ENCODE peak calls at places on chromosomes 5 and 9, in seven cellular contexts. N is fibroblast of lung, O is cardiac fibroblast, M is A549, C is upper lobe of right lung, R is neural crest cell, V is AG09309. Z is an unnamed sample.

GRCh38 chr5:122999947-123000563 is 36.5 kb downstream of the PPIC start:
- DNase-seq in O (peak), R (peak), V (no peak), M (peak), N (peak), C (peak), Z (peak)

GRCh38 chr5:1883120-1883924 is 597 bp upstream of the IRX4 start:
- DNase-seq in O (no peak), R (no peak), N (no peak), V (no peak), C (no peak), M (peak), Z (peak)

GRCh38 chr9:120851386-120851922 is 8.7 kb upstream of the PSMD5 start:
- DNase-seq in O (no peak), V (no peak), N (no peak), R (no peak), M (no peak), C (no peak), Z (no peak)

GRCh38 chr9:27125030-27125429 is 16.0 kb downstream of the TEK start:
- DNase-seq in O (peak), V (peak), R (no peak), N (peak), C (no peak), M (peak), Z (no peak)

GRCh38 chr5:99037668-99038067 is 108.9 kb upstream of the CHD1 start:
- DNase-seq in M (no peak), V (no peak), O (no peak), N (no peak), R (no peak), C (no peak), Z (no peak)

GRCh38 chr5:10532421-10532820 is 31.4 kb upstream of the ANKRD33B start:
- DNase-seq in M (no peak), C (peak), R (no peak), O (no peak), V (no peak), N (no peak), Z (no peak)

GRCh38 chr5:65809817-65810531 is 88.0 kb downstream of the NLN start:
- DNase-seq in V (no peak), R (no peak), N (peak), M (no peak), C (no peak), O (peak), Z (no peak)

GRCh38 chr5:55308254-55308836 is 556 bp downstream of the MTREX start:
- DNase-seq in O (peak), V (no peak), N (peak), M (peak), R (no peak), C (no peak), Z (peak)

GRCh38 chr5:157459715-157460599 is at the start of gene NIPAL4:
- DNase-seq in N (no peak), V (no peak), C (no peak), O (no peak), M (peak), R (no peak), Z (peak)

GRCh38 chr5:158648631-158649030 is 451.1 kb downstream of the EBF1 start:
- DNase-seq in R (no peak), O (no peak), M (no peak), N (peak), C (no peak), V (no peak), Z (no peak)

GRCh38 chr9:132794730-132795380 is 83.2 kb downstream of the AK8 start:
- DNase-seq in C (no peak), O (no peak), M (no peak), R (no peak), N (no peak), V (no peak), Z (no peak)

GRCh38 chr5:10434392-10434791 is 7.3 kb upstream of the ROPN1L start:
- DNase-seq in M (no peak), R (no peak), O (no peak), N (peak), C (no peak), V (no peak), Z (no peak)

GRCh38 chr5:146369691-146370090 is 31.1 kb downstream of the POU4F3 start:
- DNase-seq in V (peak), R (no peak), C (no peak), O (peak), M (no peak), N (peak), Z (no peak)

GRCh38 chr5:171295299-171295698 is 13.7 kb upstream of the TLX3 start:
- DNase-seq in M (no peak), R (no peak), C (no peak), V (no peak), N (peak), O (peak), Z (no peak)

GRCh38 chr9:121450241-121450640 is 49.4 kb downstream of the GGTA1 start:
- DNase-seq in V (no peak), N (no peak), M (no peak), C (no peak), O (no peak), R (no peak), Z (no peak)

GRCh38 chr5:35166043-35166442 is 64.2 kb downstream of the PRLR start:
- DNase-seq in O (no peak), M (no peak), V (no peak), C (no peak), N (no peak), R (no peak), Z (no peak)

GRCh38 chr5:93622240-93622885 is 39.3 kb downstream of the NR2F1 start:
- DNase-seq in N (peak), R (no peak), O (peak), M (no peak), V (peak), C (no peak), Z (no peak)

GRCh38 chr9:92807757-92808725 is 43.4 kb upstream of the BICD2 start:
- DNase-seq in N (no peak), V (no peak), R (no peak), M (no peak), O (no peak), C (no peak), Z (no peak)

GRCh38 chr5:64944868-64945267 is 176.1 kb downstream of the CWC27 start:
- DNase-seq in V (no peak), C (no peak), R (no peak), O (no peak), N (no peak), M (no peak), Z (no peak)

GRCh38 chr5:66821626-66822429 is 225.6 kb downstream of the MAST4 start:
- DNase-seq in V (no peak), R (no peak), O (peak), N (no peak), M (no peak), C (no peak), Z (no peak)

GRCh38 chr9:135670721-135671590 is 7.8 kb downstream of the LCN9 start:
- DNase-seq in R (no peak), V (no peak), O (no peak), C (peak), N (no peak), M (no peak), Z (no peak)

GRCh38 chr5:91397791-91398190 is 14.7 kb upstream of the ARRDC3 start:
- DNase-seq in O (no peak), V (no peak), R (no peak), N (no peak), M (no peak), C (no peak), Z (no peak)

GRCh38 chr5:121055586-121055985 is 591.5 kb downstream of the PRR16 start:
- DNase-seq in M (no peak), C (no peak), O (no peak), V (no peak), R (no peak), N (no peak), Z (no peak)

GRCh38 chr5:95784514-95785302 is 37.8 kb downstream of the GLRX start:
- DNase-seq in C (no peak), R (no peak), M (no peak), V (no peak), N (no peak), O (no peak), Z (no peak)

GRCh38 chr5:27221410-27221809 is 183.0 kb upstream of the CDH9 start:
- DNase-seq in V (no peak), C (no peak), O (no peak), R (no peak), M (no peak), N (no peak), Z (no peak)

GRCh38 chr9:121725008-121725795 is 73.8 kb downstream of the DAB2IP start:
- DNase-seq in V (peak), N (peak), C (peak), R (no peak), M (no peak), O (peak), Z (no peak)

GRCh38 chr9:129570450-129571297 is 50.2 kb downstream of the C9orf50 start:
- DNase-seq in O (peak), V (peak), R (no peak), N (peak), C (no peak), M (peak), Z (no peak)

GRCh38 chr5:126971455-126972019 is 58.8 kb downstream of the MARCHF3 start:
- DNase-seq in C (no peak), N (no peak), V (no peak), M (no peak), O (peak), R (no peak), Z (no peak)

GRCh38 chr9:123589666-123590239 is 233.8 kb downstream of the CRB2 start:
- DNase-seq in O (no peak), R (no peak), N (no peak), V (no peak), M (no peak), C (no peak), Z (no peak)

GRCh38 chr9:124077915-124078572 is 66.5 kb downstream of the LHX2 start:
- DNase-seq in R (no peak), M (no peak), O (peak), N (peak), V (no peak), C (no peak), Z (no peak)

DNA sequence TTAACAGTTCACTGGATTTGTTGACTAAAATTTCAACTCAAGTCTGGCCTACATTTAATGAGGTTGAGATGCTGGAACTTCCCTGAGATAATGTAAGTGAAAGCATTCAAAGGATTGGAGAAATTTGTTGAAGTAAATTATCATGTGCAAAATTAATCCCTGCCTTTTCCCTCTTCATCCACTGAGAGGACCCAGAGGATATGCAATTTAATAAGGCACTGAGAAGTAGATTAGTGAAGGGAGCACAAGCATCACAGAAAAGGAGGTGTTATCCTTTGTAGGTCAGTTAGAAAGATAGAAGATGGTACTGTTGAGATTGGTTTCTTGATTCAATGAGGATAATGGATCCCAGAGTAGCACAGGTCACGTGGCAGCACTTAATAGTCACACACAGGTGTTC is 42.6 kb upstream of the ANKRD31 start:
- DNase-seq in M (no peak), O (peak), V (no peak), N (no peak), C (no peak), R (no peak), Z (no peak)
- TF ChIP-seq CTCF in M (no peak), O (no peak), V (no peak), N (no peak), C (no peak), R (no peak), Z (no peak)

GRCh38 chr9:547309-547708 is 294.2 kb upstream of the DMRT1 start:
- DNase-seq in M (no peak), V (no peak), N (no peak), O (no peak), C (no peak), R (no peak), Z (no peak)

GRCh38 chr9:546235-546634 is 295.3 kb upstream of the DMRT1 start:
- DNase-seq in V (no peak), M (no peak), R (no peak), N (no peak), O (peak), C (no peak), Z (no peak)

GRCh38 chr9:549425-549997 is 292.0 kb upstream of the DMRT1 start:
- DNase-seq in V (no peak), C (no peak), M (no peak), O (no peak), R (no peak), N (no peak), Z (peak)

GRCh38 chr9:545480-545879 is 296.0 kb upstream of the DMRT1 start:
- DNase-seq in O (peak), V (no peak), R (no peak), N (peak), M (no peak), C (no peak), Z (no peak)

GRCh38 chr9:546797-547223 is 294.7 kb upstream of the DMRT1 start:
- DNase-seq in N (peak), V (no peak), M (no peak), O (peak), R (no peak), C (no peak), Z (peak)
- TF ChIP-seq CTCF in N (peak), V (peak), M (peak), O (peak), R (peak), C (peak), Z (no peak)

DNA sequence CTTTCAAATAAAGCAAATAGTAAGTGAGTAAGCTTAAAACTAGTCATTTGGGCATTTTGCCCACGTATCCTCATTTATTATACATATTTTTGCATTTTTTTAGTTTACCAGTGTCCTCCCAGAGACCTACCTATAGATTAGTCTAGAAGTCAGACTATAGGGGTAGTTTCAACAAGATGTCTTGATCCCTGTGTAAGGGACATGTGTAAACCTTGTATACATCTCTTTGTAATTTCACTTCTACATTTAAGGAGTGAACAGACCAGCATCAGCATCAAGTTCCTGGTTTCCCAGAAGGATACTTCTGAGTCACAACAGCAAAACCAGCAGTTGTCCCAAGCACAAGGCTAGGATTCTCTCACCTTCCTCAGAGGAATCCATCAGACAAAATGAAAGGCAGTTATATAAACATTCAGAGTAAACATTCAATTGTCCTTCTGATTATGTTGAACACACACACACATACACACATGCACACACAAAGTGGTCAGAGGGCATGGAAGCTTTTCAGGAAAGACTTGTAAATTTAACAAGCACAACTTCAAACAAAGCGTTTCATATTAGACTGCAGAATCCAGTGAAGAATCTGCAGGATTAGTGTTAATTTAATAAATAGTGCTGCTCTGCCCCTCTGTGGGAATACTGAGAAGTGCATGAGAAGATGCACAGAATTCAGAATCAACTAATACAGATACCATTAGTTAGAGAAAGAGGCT is 55.4 kb downstream of the HINT1 start:
- DNase-seq in R (peak), V (peak), N (peak), O (peak), M (peak), C (no peak), Z (peak)
- TF ChIP-seq CTCF in R (peak), V (peak), N (peak), O (peak), M (peak), C (peak), Z (peak)

GRCh38 chr9:117323390-117323789 is 91.5 kb downstream of the ASTN2 start:
- DNase-seq in C (no peak), R (no peak), M (no peak), V (no peak), N (no peak), O (no peak), Z (no peak)

GRCh38 chr9:117325110-117325788 is 89.6 kb downstream of the ASTN2 start:
- DNase-seq in C (no peak), V (no peak), M (no peak), R (no peak), N (no peak), O (no peak), Z (no peak)

DNA sequence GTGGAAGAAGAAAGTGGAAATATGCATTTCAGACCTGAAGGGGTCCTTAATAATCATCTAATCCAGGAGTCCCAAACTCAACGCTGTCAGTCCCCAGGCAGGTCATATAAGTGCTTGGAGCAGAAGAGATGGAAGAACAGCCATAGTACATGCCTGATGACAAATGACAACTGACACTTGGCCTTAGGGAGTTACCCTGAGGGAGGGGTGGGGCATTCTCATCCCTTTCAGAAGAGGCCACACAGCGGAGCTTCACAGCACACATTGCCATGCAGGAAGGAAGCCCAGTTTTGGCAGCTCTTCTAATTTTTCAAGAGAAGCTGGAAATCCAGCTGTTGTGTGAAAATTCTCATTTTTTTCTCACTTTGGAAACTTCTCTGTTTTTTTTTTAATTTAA is 89.1 kb downstream of the ASTN2 start:
- DNase-seq in O (no peak), R (no peak), N (no peak), C (no peak), V (no peak), M (no peak), Z (no peak)
- TF ChIP-seq CTCF in O (no peak), R (no peak), N (no peak), C (no peak), V (no peak), M (no peak), Z (no peak)

GRCh38 chr5:113194125-113194524 is 217.5 kb downstream of the DCP2 start:
- DNase-seq in R (no peak), V (no peak), O (no peak), M (no peak), N (no peak), C (no peak), Z (no peak)
- TF ChIP-seq CTCF in R (no peak), V (no peak), O (no peak), M (no peak), N (no peak), C (no peak), Z (no peak)

GRCh38 chr9:108142504-108143201 is 653.1 kb upstream of the KLF4 start:
- DNase-seq in C (peak), N (peak), O (peak), M (no peak), V (peak), R (peak), Z (peak)
- TF ChIP-seq CTCF in C (no peak), N (no peak), O (peak), M (no peak), V (peak), R (no peak), Z (no peak)

GRCh38 chr9:104961238-104961637 is 33.3 kb upstream of the ABCA1 start:
- DNase-seq in M (peak), C (no peak), O (peak), N (peak), R (no peak), V (no peak), Z (peak)
- TF ChIP-seq CTCF in M (no peak), C (no peak), O (no peak), N (no peak), R (no peak), V (no peak), Z (no peak)

GRCh38 chr9:4073371-4073770 is 226.5 kb downstream of the GLIS3 start:
- DNase-seq in O (no peak), R (no peak), C (no peak), M (peak), V (no peak), N (no peak), Z (peak)
- TF ChIP-seq CTCF in O (peak), R (peak), C (peak), M (no peak), V (peak), N (no peak), Z (peak)

Z was measured in endothelial cell.